ENCODE peak calls at places on chromosomes 12 and 14, in four cellular contexts. E is heart right ventricle, H is esophagus squamous epithelium, S is left lung. J is an unnamed sample. For H3K4me1, the result is how much of the 10 kb centered on the place peaks cover.

GRCh38 chr14:94614802-94615201 is 2.6 kb downstream of the SERPINA3 start:
- DNase-seq in E (no peak), H (no peak), S (no peak), J (no peak)

GRCh38 chr12:52419656-52420055 is 13.5 kb upstream of the KRT82 start:
- DNase-seq in E (no peak), H (no peak), S (no peak), J (no peak)

GRCh38 chr12:103858953-103859601 is 18.0 kb upstream of the NT5DC3 start:
- DNase-seq in E (peak), H (no peak), S (no peak), J (peak)

GRCh38 chr14:104795781-104796681 is 483 bp upstream of the AKT1 start:
- DNase-seq in E (peak), H (no peak), S (no peak), J (no peak)

GRCh38 chr12:26028953-26029740 is 70.7 kb downstream of the RASSF8 start:
- DNase-seq in E (no peak), H (no peak), S (no peak), J (no peak)

GRCh38 chr12:16228067-16228466 is 49.4 kb downstream of the SLC15A5 start:
- DNase-seq in E (no peak), H (no peak), S (no peak), J (no peak)

GRCh38 chr14:77043984-77044485 is 15.5 kb upstream of the IRF2BPL start:
- DNase-seq in E (no peak), H (no peak), S (no peak), J (no peak)

GRCh38 chr14:82872494-82872893 is 1338.8 kb upstream of the SEL1L start:
- DNase-seq in E (no peak), H (no peak), S (no peak), J (no peak)

GRCh38 chr12:48482198-48482597 is at the start of gene C12orf54:
- DNase-seq in E (no peak), H (no peak), S (no peak), J (no peak)

DNA sequence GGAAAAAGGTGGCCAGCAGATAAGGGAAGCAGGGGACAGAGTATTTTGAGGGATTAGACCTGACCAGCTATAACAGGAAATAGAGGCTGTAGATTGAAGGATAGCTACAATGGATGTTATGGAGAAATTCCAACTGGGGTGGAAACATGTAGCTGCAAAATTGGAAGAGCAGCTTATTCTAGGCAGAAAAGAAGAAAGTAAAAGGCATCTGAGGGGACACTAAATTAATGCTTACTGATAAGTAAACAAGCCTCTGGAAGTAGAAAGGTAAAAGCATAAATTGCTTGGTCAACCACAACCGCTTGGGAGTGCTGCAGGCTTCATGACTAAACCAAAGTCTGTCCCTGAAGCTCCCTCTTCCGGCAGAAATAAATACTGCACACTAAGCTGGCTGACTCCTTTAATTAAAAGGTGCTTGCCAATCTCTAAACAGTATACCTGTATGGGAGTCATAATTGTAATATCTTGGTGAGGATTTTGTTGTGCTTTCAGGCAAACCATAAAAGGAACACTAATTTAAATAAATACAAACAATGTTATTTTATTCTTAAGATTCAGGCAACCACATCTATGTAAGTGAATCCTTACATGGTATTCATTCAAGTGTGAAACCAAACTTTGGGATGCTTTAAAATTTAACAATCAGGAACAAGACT is 7.7 kb downstream of the UBC start:
- DNase-seq in E (peak), H (no peak), S (no peak), J (peak)
- H3K4me1 ChIP-seq in E (half or more), H (under half), S (under half), J (under half)

GRCh38 chr14:91060472-91061308 is at the start of gene RPS6KA5:
- DNase-seq in E (peak), H (peak), S (peak), J (peak)
- H3K4me1 ChIP-seq in E (under half), H (under half), S (under half), J (under half)

GRCh38 chr14:21528381-21529348 is 2.5 kb upstream of the SALL2 start:
- DNase-seq in E (no peak), H (no peak), S (no peak), J (no peak)

GRCh38 chr14:21525571-21525970 is 575 bp downstream of the SALL2 start:
- DNase-seq in E (no peak), H (no peak), S (no peak), J (no peak)

GRCh38 chr14:21527320-21527679 is 1.2 kb upstream of the SALL2 start:
- DNase-seq in E (no peak), H (no peak), S (no peak), J (no peak)

GRCh38 chr14:21525995-21526671 is at the start of gene SALL2:
- DNase-seq in E (peak), H (no peak), S (peak), J (peak)

DNA sequence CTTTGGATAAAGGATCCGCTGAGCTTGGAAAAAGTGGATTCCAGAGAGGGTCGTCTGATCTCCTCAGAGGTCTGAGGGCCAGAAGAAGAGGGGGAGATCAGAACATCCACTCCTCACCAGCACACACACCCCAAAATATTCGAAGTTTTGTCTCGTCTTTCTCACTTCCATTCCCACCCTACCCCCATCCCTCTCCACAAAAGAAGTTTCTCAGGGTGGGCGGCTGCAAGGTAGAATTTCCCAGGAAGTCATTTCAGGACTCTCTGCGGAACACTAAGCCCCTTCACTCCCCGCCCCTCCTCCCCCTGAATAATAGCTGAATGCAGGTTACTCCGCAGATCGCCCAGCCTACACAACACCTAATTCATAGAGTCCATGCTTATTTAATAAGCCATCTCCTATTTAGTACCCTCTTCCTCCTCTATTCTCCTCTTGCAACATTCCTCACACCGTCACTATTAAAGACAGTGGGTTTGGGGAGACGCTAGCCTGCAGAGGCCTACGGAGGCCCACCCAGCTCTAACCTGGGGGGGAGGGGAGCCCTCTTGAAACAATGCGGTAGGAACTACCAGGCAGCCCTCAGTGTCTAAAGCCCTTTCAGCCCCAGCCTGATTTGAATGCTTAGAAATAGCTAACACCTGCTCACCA is 650 bp upstream of the SALL2 start:
- DNase-seq in E (no peak), H (no peak), S (no peak), J (no peak)
- H3K4me1 ChIP-seq in E (under half), H (under half), S (under half), J (under half)

GRCh38 chr12:123576611-123577010 is 7.7 kb upstream of the TMED2 start:
- DNase-seq in E (no peak), H (no peak), S (no peak), J (no peak)
- H3K4me1 ChIP-seq in E (under half), H (under half), S (under half), J (under half)

DNA sequence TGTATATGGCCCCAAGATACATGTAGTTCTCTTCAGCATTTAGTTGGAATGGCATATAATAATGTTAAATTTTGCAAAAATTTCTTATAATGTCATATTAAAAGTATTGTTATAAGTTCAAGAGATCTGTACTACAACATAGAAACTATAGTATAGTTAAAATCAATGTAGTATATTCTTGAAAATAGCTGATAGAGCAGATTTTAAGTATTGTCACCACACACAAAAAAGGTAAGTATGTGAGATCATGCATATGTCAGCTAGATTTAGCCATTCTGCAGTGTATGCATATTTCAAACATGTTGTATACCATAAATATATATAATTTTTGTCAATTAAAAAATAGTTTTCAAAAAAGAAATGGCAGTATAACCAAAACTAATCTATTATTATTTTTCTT is 86.5 kb downstream of the PLBD1 start:
- DNase-seq in E (no peak), H (no peak), S (no peak), J (no peak)
- H3K4me1 ChIP-seq in E (under half), H (under half), S (under half), J (under half)

DNA sequence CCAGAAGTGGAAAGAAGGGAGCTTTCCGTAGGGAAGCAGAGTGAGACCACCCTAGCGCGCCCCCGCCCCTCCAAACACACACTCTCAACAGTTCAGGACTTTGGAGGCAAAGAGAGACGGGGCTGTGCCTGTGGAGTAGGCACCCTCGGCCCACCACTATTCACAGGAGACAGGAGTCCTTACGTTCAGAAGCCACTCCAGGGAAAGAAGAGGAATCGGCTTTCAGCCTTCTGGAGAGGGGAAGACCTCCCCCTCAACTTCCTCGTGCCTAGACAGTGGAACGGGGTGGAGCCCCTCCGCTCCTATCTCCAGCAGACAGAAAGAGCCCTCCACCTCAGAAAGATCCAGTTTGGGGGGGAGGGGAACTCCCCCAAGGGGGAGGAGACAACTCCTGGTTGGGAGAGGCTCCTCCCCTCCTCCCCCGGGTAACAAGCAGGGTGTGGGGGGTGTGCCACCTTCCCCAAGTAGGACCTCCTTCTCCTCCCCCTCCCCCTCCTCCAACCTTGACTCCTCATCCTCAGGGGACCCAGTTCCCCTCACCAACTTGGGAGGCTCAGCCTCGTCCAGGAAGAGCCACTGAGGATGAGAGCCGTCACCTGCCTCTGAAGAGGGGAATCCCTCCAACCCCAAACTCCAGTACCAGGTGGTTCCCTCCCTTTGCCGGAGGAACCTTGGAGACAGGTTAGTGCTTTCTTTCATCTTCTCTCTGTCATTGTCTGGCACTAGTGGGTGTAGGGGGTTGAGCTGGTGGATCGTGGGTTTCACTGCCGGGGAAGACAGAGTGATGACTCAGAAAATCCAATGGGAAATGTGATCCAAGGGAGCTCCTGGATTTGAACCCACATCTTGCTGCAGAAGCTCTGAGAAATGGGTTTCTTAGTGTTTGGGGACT is 883 bp downstream of the FOXJ2 start:
- DNase-seq in E (peak), H (no peak), S (no peak), J (peak)
- H3K4me1 ChIP-seq in E (half or more), H (half or more), S (half or more), J (half or more)

GRCh38 chr14:68446243-68447040 is 346.4 kb downstream of the ZFP36L1 start:
- DNase-seq in E (no peak), H (no peak), S (no peak), J (no peak)
- H3K4me1 ChIP-seq in E (under half), H (under half), S (under half), J (under half)

GRCh38 chr14:61558271-61558670 is 137.0 kb upstream of the HIF1A start:
- DNase-seq in E (no peak), H (no peak), S (no peak), J (no peak)

GRCh38 chr14:61555056-61555838 is 140.1 kb upstream of the HIF1A start:
- DNase-seq in E (no peak), H (no peak), S (no peak), J (no peak)

GRCh38 chr14:61556455-61556854 is 138.9 kb upstream of the HIF1A start:
- DNase-seq in E (no peak), H (no peak), S (no peak), J (no peak)

GRCh38 chr14:61557854-61558253 is 137.5 kb upstream of the HIF1A start:
- DNase-seq in E (no peak), H (no peak), S (no peak), J (no peak)

GRCh38 chr14:61557262-61557661 is 138.1 kb upstream of the HIF1A start:
- DNase-seq in E (no peak), H (no peak), S (no peak), J (no peak)
- H3K4me1 ChIP-seq in E (half or more), H (half or more), S (half or more), J (under half)

DNA sequence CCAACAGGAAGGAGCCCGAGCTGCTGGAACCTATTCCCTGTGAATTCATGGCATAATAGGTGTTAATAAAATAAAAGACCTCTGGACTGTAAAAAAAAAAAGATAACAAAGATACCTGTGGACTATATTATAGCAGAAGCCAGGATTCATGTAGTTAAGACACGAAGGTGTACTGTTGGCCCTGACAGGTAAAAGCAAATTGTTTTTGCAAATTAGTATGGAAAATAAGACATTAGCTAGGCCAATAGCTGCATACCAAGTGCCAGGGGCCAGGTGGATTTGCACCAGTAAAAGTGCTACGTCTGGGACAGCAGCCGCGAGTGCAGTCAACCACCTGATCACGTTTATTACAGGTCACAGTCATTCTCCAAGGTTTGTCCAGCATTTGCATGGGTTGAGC is 26.1 kb downstream of the TNFAIP2 start:
- DNase-seq in E (no peak), H (no peak), S (peak), J (no peak)
- H3K4me1 ChIP-seq in E (under half), H (under half), S (under half), J (under half)

DNA sequence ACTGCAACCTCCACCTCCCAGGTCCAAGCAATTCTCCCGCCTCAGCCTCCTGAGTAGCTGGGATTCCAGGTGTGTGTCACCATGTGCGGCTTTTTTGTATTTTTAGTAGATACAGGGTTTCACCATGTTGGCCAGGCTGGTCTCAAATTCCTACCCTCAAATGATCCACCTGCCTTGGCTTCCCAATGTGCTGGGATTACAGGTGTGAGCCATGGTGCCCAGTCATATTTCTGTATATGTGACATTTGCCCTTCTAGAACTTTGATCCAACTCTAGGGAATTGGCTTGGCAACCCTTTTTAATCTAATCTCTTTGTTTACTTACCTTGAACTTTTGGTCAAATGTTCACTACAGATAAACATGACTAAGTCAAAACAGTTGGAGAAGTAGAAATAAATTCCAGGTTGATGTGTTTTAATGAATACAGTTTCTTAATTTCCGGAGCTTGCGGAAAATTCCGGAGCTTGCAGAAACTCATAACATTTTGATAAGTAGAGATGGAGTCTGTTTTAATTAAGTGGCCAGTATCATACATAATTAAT is 11.5 kb upstream of the PEBP1 start:
- DNase-seq in E (no peak), H (no peak), S (no peak), J (no peak)
- H3K4me1 ChIP-seq in E (under half), H (under half), S (under half), J (under half)

J was measured in gastrocnemius medialis.